ENCODE peak calls at places on chromosomes 13 and 19, in ten cellular contexts. One of them, this sample, is unnamed.

GRCh38 chr19:7888145-7888825 is at the start of gene LRRC8E:
- DNase-seq in NT2/D1: peak; percentile 44
- DNase-seq in CD8-positive, alpha-beta memory T cell: no peak
- DNase-seq in left ventricle myocardium inferior: no peak
- DNase-seq in uterus: no peak
- DNase-seq in mesenchymal stem cell: peak; percentile 77
- DNase-seq in psoas muscle: no peak
- DNase-seq in Caco-2: peak; percentile 78
- DNase-seq in neural progenitor cell: peak; percentile 83
- DNase-seq in endodermal cell: peak; percentile 94
- DNase-seq in this sample: no peak

GRCh38 chr13:111519490-111520170 is 199.2 kb downstream of the TEX29 start:
- DNase-seq in NT2/D1: no peak
- DNase-seq in CD8-positive, alpha-beta memory T cell: no peak
- DNase-seq in left ventricle myocardium inferior: no peak
- DNase-seq in uterus: no peak
- DNase-seq in mesenchymal stem cell: no peak
- DNase-seq in psoas muscle: no peak
- DNase-seq in Caco-2: peak; percentile 17
- DNase-seq in neural progenitor cell: no peak
- DNase-seq in endodermal cell: no peak
- DNase-seq in this sample: no peak

GRCh38 chr13:91347996-91348905 is 764 bp downstream of the MIR17HG start:
- DNase-seq in NT2/D1: no peak
- DNase-seq in CD8-positive, alpha-beta memory T cell: peak; percentile 82
- DNase-seq in left ventricle myocardium inferior: peak; percentile 46
- DNase-seq in uterus: peak; percentile 26
- DNase-seq in mesenchymal stem cell: peak; percentile 28
- DNase-seq in psoas muscle: peak; percentile 64
- DNase-seq in Caco-2: peak; percentile 49
- DNase-seq in neural progenitor cell: peak; percentile 63
- DNase-seq in endodermal cell: peak; percentile 56
- DNase-seq in this sample: peak; percentile 49

GRCh38 chr13:26679411-26679810 is 81.2 kb downstream of the GPR12 start:
- DNase-seq in NT2/D1: no peak
- DNase-seq in CD8-positive, alpha-beta memory T cell: no peak
- DNase-seq in left ventricle myocardium inferior: no peak
- DNase-seq in uterus: no peak
- DNase-seq in mesenchymal stem cell: peak; percentile 64
- DNase-seq in psoas muscle: no peak
- DNase-seq in Caco-2: no peak
- DNase-seq in neural progenitor cell: no peak
- DNase-seq in endodermal cell: no peak
- DNase-seq in this sample: no peak

GRCh38 chr19:43318203-43318602 is 35.3 kb upstream of the CD177 start:
- DNase-seq in NT2/D1: no peak
- DNase-seq in CD8-positive, alpha-beta memory T cell: no peak
- DNase-seq in left ventricle myocardium inferior: no peak
- DNase-seq in uterus: no peak
- DNase-seq in mesenchymal stem cell: no peak
- DNase-seq in psoas muscle: no peak
- DNase-seq in Caco-2: no peak
- DNase-seq in neural progenitor cell: no peak
- DNase-seq in endodermal cell: no peak
- DNase-seq in this sample: no peak

GRCh38 chr13:39039033-39039432 is 777 bp downstream of the NHLRC3 start:
- DNase-seq in NT2/D1: no peak
- DNase-seq in CD8-positive, alpha-beta memory T cell: no peak
- DNase-seq in left ventricle myocardium inferior: no peak
- DNase-seq in uterus: no peak
- DNase-seq in mesenchymal stem cell: no peak
- DNase-seq in psoas muscle: no peak
- DNase-seq in Caco-2: no peak
- DNase-seq in neural progenitor cell: no peak
- DNase-seq in endodermal cell: no peak
- DNase-seq in this sample: no peak

GRCh38 chr13:29362849-29363604 is 232.5 kb downstream of the SLC7A1 start:
- DNase-seq in NT2/D1: peak; percentile 38
- DNase-seq in CD8-positive, alpha-beta memory T cell: no peak
- DNase-seq in left ventricle myocardium inferior: no peak
- DNase-seq in uterus: peak; percentile 38
- DNase-seq in mesenchymal stem cell: peak; percentile 60
- DNase-seq in psoas muscle: no peak
- DNase-seq in Caco-2: no peak
- DNase-seq in neural progenitor cell: peak; percentile 78
- DNase-seq in endodermal cell: peak; percentile 88
- DNase-seq in this sample: peak; percentile 15

GRCh38 chr13:48731957-48732569 is 78.3 kb downstream of the CYSLTR2 start:
- DNase-seq in NT2/D1: peak; percentile 16
- DNase-seq in CD8-positive, alpha-beta memory T cell: peak; percentile 33
- DNase-seq in left ventricle myocardium inferior: peak; percentile 39
- DNase-seq in uterus: no peak
- DNase-seq in mesenchymal stem cell: no peak
- DNase-seq in psoas muscle: peak; percentile 68
- DNase-seq in Caco-2: no peak
- DNase-seq in neural progenitor cell: peak; percentile 73
- DNase-seq in endodermal cell: peak; percentile 89
- DNase-seq in this sample: peak; percentile 74

GRCh38 chr13:43629691-43630480 is 156.9 kb downstream of the ENOX1 start:
- DNase-seq in NT2/D1: no peak
- DNase-seq in CD8-positive, alpha-beta memory T cell: no peak
- DNase-seq in left ventricle myocardium inferior: no peak
- DNase-seq in uterus: no peak
- DNase-seq in mesenchymal stem cell: peak; percentile 59
- DNase-seq in psoas muscle: no peak
- DNase-seq in Caco-2: no peak
- DNase-seq in neural progenitor cell: peak; percentile 21
- DNase-seq in endodermal cell: no peak
- DNase-seq in this sample: no peak

GRCh38 chr13:40386586-40386985 is 279.9 kb downstream of the FOXO1 start:
- DNase-seq in NT2/D1: no peak
- DNase-seq in CD8-positive, alpha-beta memory T cell: no peak
- DNase-seq in left ventricle myocardium inferior: no peak
- DNase-seq in uterus: no peak
- DNase-seq in mesenchymal stem cell: no peak
- DNase-seq in psoas muscle: no peak
- DNase-seq in Caco-2: no peak
- DNase-seq in neural progenitor cell: no peak
- DNase-seq in endodermal cell: no peak
- DNase-seq in this sample: no peak
- H3K4me1 ChIP-seq in NT2/D1: no peaks in the 10 kb centered on the region
- H3K4me1 ChIP-seq in CD8-positive, alpha-beta memory T cell: peaks cover 47% of the 10 kb centered on the region
- H3K4me1 ChIP-seq in left ventricle myocardium inferior: no peaks in the 10 kb centered on the region
- H3K4me1 ChIP-seq in uterus: no peaks in the 10 kb centered on the region
- H3K4me1 ChIP-seq in mesenchymal stem cell: peaks cover 4% of the 10 kb centered on the region
- H3K4me1 ChIP-seq in psoas muscle: no peaks in the 10 kb centered on the region
- H3K4me1 ChIP-seq in Caco-2: no peaks in the 10 kb centered on the region
- H3K4me1 ChIP-seq in neural progenitor cell: peaks cover 35% of the 10 kb centered on the region
- H3K4me1 ChIP-seq in endodermal cell: peaks cover under 1% of the 10 kb centered on the region
- H3K4me1 ChIP-seq in this sample: peaks cover 2% of the 10 kb centered on the region

GRCh38 chr19:11195169-11195568 is 2.2 kb downstream of the KANK2 start:
- DNase-seq in NT2/D1: no peak
- DNase-seq in CD8-positive, alpha-beta memory T cell: no peak
- DNase-seq in left ventricle myocardium inferior: peak; percentile 51
- DNase-seq in uterus: no peak
- DNase-seq in mesenchymal stem cell: peak; percentile 43
- DNase-seq in psoas muscle: peak; percentile 66
- DNase-seq in Caco-2: no peak
- DNase-seq in neural progenitor cell: no peak
- DNase-seq in endodermal cell: no peak
- DNase-seq in this sample: peak; percentile 79

GRCh38 chr19:11195681-11196080 is 1.7 kb downstream of the KANK2 start:
- DNase-seq in NT2/D1: no peak
- DNase-seq in CD8-positive, alpha-beta memory T cell: no peak
- DNase-seq in left ventricle myocardium inferior: no peak
- DNase-seq in uterus: no peak
- DNase-seq in mesenchymal stem cell: no peak
- DNase-seq in psoas muscle: no peak
- DNase-seq in Caco-2: no peak
- DNase-seq in neural progenitor cell: no peak
- DNase-seq in endodermal cell: no peak
- DNase-seq in this sample: no peak

GRCh38 chr19:11197291-11198174 is at the start of gene KANK2:
- DNase-seq in NT2/D1: peak; percentile 48
- DNase-seq in CD8-positive, alpha-beta memory T cell: peak; percentile 62
- DNase-seq in left ventricle myocardium inferior: peak; percentile 88
- DNase-seq in uterus: peak; percentile 86
- DNase-seq in mesenchymal stem cell: peak; percentile 75
- DNase-seq in psoas muscle: peak; percentile 88
- DNase-seq in Caco-2: peak; percentile 93
- DNase-seq in neural progenitor cell: peak; percentile 89
- DNase-seq in endodermal cell: peak; percentile 97
- DNase-seq in this sample: peak; percentile 88

GRCh38 chr19:11198175-11198534 is 810 bp upstream of the KANK2 start:
- DNase-seq in NT2/D1: no peak
- DNase-seq in CD8-positive, alpha-beta memory T cell: no peak
- DNase-seq in left ventricle myocardium inferior: no peak
- DNase-seq in uterus: no peak
- DNase-seq in mesenchymal stem cell: no peak
- DNase-seq in psoas muscle: no peak
- DNase-seq in Caco-2: no peak
- DNase-seq in neural progenitor cell: no peak
- DNase-seq in endodermal cell: no peak
- DNase-seq in this sample: peak; percentile 18

GRCh38 chr19:11196406-11197287 is 698 bp downstream of the KANK2 start:
- DNase-seq in NT2/D1: no peak
- DNase-seq in CD8-positive, alpha-beta memory T cell: no peak
- DNase-seq in left ventricle myocardium inferior: peak; percentile 56
- DNase-seq in uterus: peak; percentile 60
- DNase-seq in mesenchymal stem cell: peak; percentile 48
- DNase-seq in psoas muscle: peak; percentile 71
- DNase-seq in Caco-2: no peak
- DNase-seq in neural progenitor cell: peak; percentile 57
- DNase-seq in endodermal cell: peak; percentile 79
- DNase-seq in this sample: peak; percentile 87
- H3K4me1 ChIP-seq in NT2/D1: peaks cover 10% of the 10 kb centered on the region
- H3K4me1 ChIP-seq in CD8-positive, alpha-beta memory T cell: peaks cover 9% of the 10 kb centered on the region
- H3K4me1 ChIP-seq in left ventricle myocardium inferior: peaks cover 77% of the 10 kb centered on the region
- H3K4me1 ChIP-seq in uterus: peaks cover 8% of the 10 kb centered on the region
- H3K4me1 ChIP-seq in mesenchymal stem cell: peaks cover 34% of the 10 kb centered on the region
- H3K4me1 ChIP-seq in psoas muscle: peaks cover 16% of the 10 kb centered on the region
- H3K4me1 ChIP-seq in Caco-2: no peaks in the 10 kb centered on the region
- H3K4me1 ChIP-seq in neural progenitor cell: no peaks in the 10 kb centered on the region
- H3K4me1 ChIP-seq in endodermal cell: no peaks in the 10 kb centered on the region
- H3K4me1 ChIP-seq in this sample: peaks cover 7% of the 10 kb centered on the region

GRCh38 chr13:114065141-114065925 is 67.1 kb downstream of the RASA3 start:
- DNase-seq in NT2/D1: peak; percentile 77
- DNase-seq in CD8-positive, alpha-beta memory T cell: peak; percentile 70
- DNase-seq in left ventricle myocardium inferior: peak; percentile 83
- DNase-seq in uterus: peak; percentile 92
- DNase-seq in mesenchymal stem cell: peak; percentile 99
- DNase-seq in psoas muscle: peak; percentile 93
- DNase-seq in Caco-2: peak; percentile 77
- DNase-seq in neural progenitor cell: peak; percentile 63
- DNase-seq in endodermal cell: peak; percentile 93
- DNase-seq in this sample: peak; percentile 94
- H3K4me1 ChIP-seq in NT2/D1: peaks cover 32% of the 10 kb centered on the region
- H3K4me1 ChIP-seq in CD8-positive, alpha-beta memory T cell: peaks cover 59% of the 10 kb centered on the region
- H3K4me1 ChIP-seq in left ventricle myocardium inferior: peaks cover 75% of the 10 kb centered on the region
- H3K4me1 ChIP-seq in uterus: peaks cover 17% of the 10 kb centered on the region
- H3K4me1 ChIP-seq in mesenchymal stem cell: peaks cover 58% of the 10 kb centered on the region
- H3K4me1 ChIP-seq in psoas muscle: peaks cover 57% of the 10 kb centered on the region
- H3K4me1 ChIP-seq in Caco-2: peaks cover 11% of the 10 kb centered on the region
- H3K4me1 ChIP-seq in neural progenitor cell: peaks cover 28% of the 10 kb centered on the region
- H3K4me1 ChIP-seq in endodermal cell: peaks cover 9% of the 10 kb centered on the region
- H3K4me1 ChIP-seq in this sample: peaks cover 4% of the 10 kb centered on the region

DNA sequence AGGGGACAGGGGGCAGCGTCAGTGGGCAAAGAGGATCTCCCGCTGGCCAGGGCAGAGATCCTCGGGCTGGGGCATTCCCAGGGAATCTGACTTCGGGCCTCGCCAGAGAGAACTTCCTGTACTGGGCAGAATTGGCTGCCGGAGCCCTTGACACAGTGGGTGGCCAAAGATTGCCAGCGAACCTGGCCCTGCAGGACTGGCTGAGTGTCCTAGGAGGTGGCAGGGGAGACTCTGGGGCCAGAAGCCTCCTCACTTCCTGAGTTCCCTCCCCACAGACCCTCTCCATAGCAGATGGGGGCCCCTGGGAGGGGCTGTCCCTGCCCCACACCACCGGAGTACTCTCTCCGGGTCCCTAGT is 19.3 kb downstream of the DPP9 start:
- DNase-seq in NT2/D1: no peak
- DNase-seq in CD8-positive, alpha-beta memory T cell: no peak
- DNase-seq in left ventricle myocardium inferior: no peak
- DNase-seq in uterus: no peak
- DNase-seq in mesenchymal stem cell: no peak
- DNase-seq in psoas muscle: peak; percentile 87
- DNase-seq in Caco-2: no peak
- DNase-seq in neural progenitor cell: no peak
- DNase-seq in endodermal cell: no peak
- DNase-seq in this sample: no peak
- H3K4me1 ChIP-seq in NT2/D1: peaks cover 2% of the 10 kb centered on the region
- H3K4me1 ChIP-seq in CD8-positive, alpha-beta memory T cell: no peaks in the 10 kb centered on the region
- H3K4me1 ChIP-seq in left ventricle myocardium inferior: peaks cover 49% of the 10 kb centered on the region
- H3K4me1 ChIP-seq in uterus: no peaks in the 10 kb centered on the region
- H3K4me1 ChIP-seq in mesenchymal stem cell: peaks cover 36% of the 10 kb centered on the region
- H3K4me1 ChIP-seq in psoas muscle: peaks cover 51% of the 10 kb centered on the region
- H3K4me1 ChIP-seq in Caco-2: peaks cover 13% of the 10 kb centered on the region
- H3K4me1 ChIP-seq in neural progenitor cell: no peaks in the 10 kb centered on the region
- H3K4me1 ChIP-seq in endodermal cell: no peaks in the 10 kb centered on the region
- H3K4me1 ChIP-seq in this sample: peaks cover 3% of the 10 kb centered on the region

GRCh38 chr19:19405919-19406877 is 723 bp downstream of the GATAD2A start:
- DNase-seq in NT2/D1: no peak
- DNase-seq in CD8-positive, alpha-beta memory T cell: peak; percentile 51
- DNase-seq in left ventricle myocardium inferior: peak; percentile 59
- DNase-seq in uterus: peak; percentile 43
- DNase-seq in mesenchymal stem cell: peak; percentile 66
- DNase-seq in psoas muscle: peak; percentile 72
- DNase-seq in Caco-2: peak; percentile 44
- DNase-seq in neural progenitor cell: peak; percentile 80
- DNase-seq in endodermal cell: peak; percentile 78
- DNase-seq in this sample: peak; percentile 86

GRCh38 chr19:19404879-19405860 is at the start of gene GATAD2A:
- DNase-seq in NT2/D1: peak; percentile 85
- DNase-seq in CD8-positive, alpha-beta memory T cell: peak; percentile 93
- DNase-seq in left ventricle myocardium inferior: peak; percentile 93
- DNase-seq in uterus: peak; percentile 92
- DNase-seq in mesenchymal stem cell: peak; percentile 91
- DNase-seq in psoas muscle: peak; percentile 98
- DNase-seq in Caco-2: peak; percentile 85
- DNase-seq in neural progenitor cell: peak; percentile 96
- DNase-seq in endodermal cell: peak; percentile 96
- DNase-seq in this sample: peak; percentile 98

GRCh38 chr19:19407640-19407933 is 2.1 kb downstream of the GATAD2A start:
- DNase-seq in NT2/D1: no peak
- DNase-seq in CD8-positive, alpha-beta memory T cell: no peak
- DNase-seq in left ventricle myocardium inferior: no peak
- DNase-seq in uterus: no peak
- DNase-seq in mesenchymal stem cell: no peak
- DNase-seq in psoas muscle: no peak
- DNase-seq in Caco-2: no peak
- DNase-seq in neural progenitor cell: peak; percentile 38
- DNase-seq in endodermal cell: no peak
- DNase-seq in this sample: no peak

GRCh38 chr19:19409235-19410030 is 4.0 kb downstream of the GATAD2A start:
- DNase-seq in NT2/D1: no peak
- DNase-seq in CD8-positive, alpha-beta memory T cell: no peak
- DNase-seq in left ventricle myocardium inferior: no peak
- DNase-seq in uterus: no peak
- DNase-seq in mesenchymal stem cell: no peak
- DNase-seq in psoas muscle: no peak
- DNase-seq in Caco-2: no peak
- DNase-seq in neural progenitor cell: peak; percentile 19
- DNase-seq in endodermal cell: no peak
- DNase-seq in this sample: no peak

GRCh38 chr19:19406878-19407639 is 1.6 kb downstream of the GATAD2A start:
- DNase-seq in NT2/D1: no peak
- DNase-seq in CD8-positive, alpha-beta memory T cell: peak; percentile 40
- DNase-seq in left ventricle myocardium inferior: no peak
- DNase-seq in uterus: no peak
- DNase-seq in mesenchymal stem cell: peak; percentile 78
- DNase-seq in psoas muscle: peak; percentile 65
- DNase-seq in Caco-2: peak; percentile 54
- DNase-seq in neural progenitor cell: peak; percentile 28
- DNase-seq in endodermal cell: no peak
- DNase-seq in this sample: peak; percentile 65
- H3K4me1 ChIP-seq in NT2/D1: peaks cover 19% of the 10 kb centered on the region
- H3K4me1 ChIP-seq in CD8-positive, alpha-beta memory T cell: peaks cover 60% of the 10 kb centered on the region
- H3K4me1 ChIP-seq in left ventricle myocardium inferior: peaks cover 78% of the 10 kb centered on the region
- H3K4me1 ChIP-seq in uterus: no peaks in the 10 kb centered on the region
- H3K4me1 ChIP-seq in mesenchymal stem cell: peaks cover 21% of the 10 kb centered on the region
- H3K4me1 ChIP-seq in psoas muscle: peaks cover 58% of the 10 kb centered on the region
- H3K4me1 ChIP-seq in Caco-2: peaks cover 34% of the 10 kb centered on the region
- H3K4me1 ChIP-seq in neural progenitor cell: peaks cover 42% of the 10 kb centered on the region
- H3K4me1 ChIP-seq in endodermal cell: peaks cover 10% of the 10 kb centered on the region
- H3K4me1 ChIP-seq in this sample: peaks cover 23% of the 10 kb centered on the region